ENCODE peak calls at places on chromosome 11, in ten cellular contexts. B, J, R, P, C, G, O, Z, L and I are unnamed samples.

GRCh38 chr11:107783121-107783520 is 71.3 kb upstream of the SLN start:
- DNase-seq in B (no peak), J (no peak), R (no peak), P (no peak), C (no peak), G (no peak), O (no peak), Z (no peak), L (no peak), I (no peak)

GRCh38 chr11:61141601-61142028 is 19.6 kb downstream of the VPS37C start:
- DNase-seq in B (no peak), J (no peak), R (no peak), P (no peak), C (no peak), G (no peak), O (no peak), Z (no peak), L (no peak), I (peak)

GRCh38 chr11:19905280-19905853 is 192.7 kb downstream of the NAV2 start:
- DNase-seq in B (no peak), J (no peak), R (no peak), P (no peak), C (no peak), G (no peak), O (no peak), Z (no peak), L (no peak), I (no peak)

GRCh38 chr11:8871283-8871775 is 39.7 kb upstream of the AKIP1 start:
- DNase-seq in B (no peak), J (no peak), R (no peak), P (no peak), C (no peak), G (peak), O (peak), Z (no peak), L (no peak), I (peak)

GRCh38 chr11:118619444-118620205 is 12.2 kb downstream of the PHLDB1 start:
- DNase-seq in B (no peak), J (no peak), R (no peak), P (no peak), C (no peak), G (peak), O (no peak), Z (peak), L (no peak), I (no peak)

GRCh38 chr11:10454902-10455631 is at the start of gene AMPD3:
- DNase-seq in B (no peak), J (no peak), R (no peak), P (no peak), C (no peak), G (no peak), O (no peak), Z (peak), L (no peak), I (no peak)

GRCh38 chr11:74783241-74783871 is 34.7 kb downstream of the RNF169 start:
- DNase-seq in B (peak), J (peak), R (no peak), P (no peak), C (no peak), G (peak), O (no peak), Z (no peak), L (no peak), I (no peak)

GRCh38 chr11:66268953-66269906 is 791 bp downstream of the RAB1B start:
- DNase-seq in B (no peak), J (no peak), R (peak), P (no peak), C (no peak), G (no peak), O (peak), Z (no peak), L (no peak), I (no peak)

GRCh38 chr11:31947051-31947450 is 135.9 kb upstream of the PAX6 start:
- DNase-seq in B (no peak), J (no peak), R (no peak), P (no peak), C (no peak), G (no peak), O (no peak), Z (no peak), L (no peak), I (no peak)

GRCh38 chr11:126430581-126431320 is 75.3 kb downstream of the ST3GAL4 start:
- DNase-seq in B (no peak), J (no peak), R (no peak), P (no peak), C (no peak), G (no peak), O (no peak), Z (no peak), L (no peak), I (no peak)

GRCh38 chr11:114399903-114400221 is 449 bp downstream of the C11orf71 start:
- DNase-seq in B (no peak), J (no peak), R (peak), P (no peak), C (no peak), G (no peak), O (peak), Z (no peak), L (no peak), I (no peak)

GRCh38 chr11:118608268-118609214 is 1.1 kb downstream of the PHLDB1 start:
- DNase-seq in B (peak), J (peak), R (no peak), P (peak), C (peak), G (peak), O (no peak), Z (peak), L (peak), I (no peak)

GRCh38 chr11:112172362-112172994 is 2.8 kb upstream of the BCO2 start:
- DNase-seq in B (no peak), J (no peak), R (no peak), P (no peak), C (no peak), G (no peak), O (no peak), Z (no peak), L (no peak), I (no peak)

GRCh38 chr11:118927554-118928107 is 1.9 kb upstream of the BCL9L start:
- DNase-seq in B (no peak), J (no peak), R (no peak), P (no peak), C (no peak), G (no peak), O (no peak), Z (no peak), L (no peak), I (no peak)

GRCh38 chr11:125401235-125401634 is 94.8 kb downstream of the FEZ1 start:
- DNase-seq in B (no peak), J (no peak), R (no peak), P (no peak), C (no peak), G (no peak), O (no peak), Z (no peak), L (no peak), I (no peak)

GRCh38 chr11:129323896-129324522 is 51.6 kb upstream of the BARX2 start:
- DNase-seq in B (no peak), J (no peak), R (no peak), P (no peak), C (no peak), G (peak), O (no peak), Z (no peak), L (no peak), I (peak)